ENCODE peak calls at places on chromosomes 4 and X, in five cellular contexts. One of them, this sample, is unnamed.

GRCh38 chrX:78747471-78747870 is at the start of gene LPAR4:
- DNase-seq in lower leg skin: no peak
- DNase-seq in fibroblast of lung: peak
- DNase-seq in right lobe of liver: no peak
- DNase-seq in MM.1S: no peak
- DNase-seq in this sample: no peak

GRCh38 chr4:158065176-158065575 is 107.6 kb downstream of the GASK1B start:
- DNase-seq in lower leg skin: no peak
- DNase-seq in fibroblast of lung: no peak
- DNase-seq in right lobe of liver: no peak
- DNase-seq in MM.1S: no peak
- DNase-seq in this sample: no peak

GRCh38 chr4:187664011-187664410 is 331.6 kb upstream of the ZFP42 start:
- DNase-seq in lower leg skin: no peak
- DNase-seq in fibroblast of lung: no peak
- DNase-seq in right lobe of liver: no peak
- DNase-seq in MM.1S: no peak
- DNase-seq in this sample: no peak

GRCh38 chr4:120725639-120726585 is 196.6 kb downstream of the PRDM5 start:
- DNase-seq in lower leg skin: no peak
- DNase-seq in fibroblast of lung: no peak
- DNase-seq in right lobe of liver: no peak
- DNase-seq in MM.1S: no peak
- DNase-seq in this sample: no peak

GRCh38 chr4:87092389-87093141 is 127.9 kb downstream of the KLHL8 start:
- DNase-seq in lower leg skin: peak
- DNase-seq in fibroblast of lung: peak
- DNase-seq in right lobe of liver: peak
- DNase-seq in MM.1S: no peak
- DNase-seq in this sample: no peak

GRCh38 chr4:75715105-75715799 is 9.1 kb upstream of the USO1 start:
- DNase-seq in lower leg skin: no peak
- DNase-seq in fibroblast of lung: peak
- DNase-seq in right lobe of liver: no peak
- DNase-seq in MM.1S: peak
- DNase-seq in this sample: no peak

GRCh38 chrX:426881-427280 is 40.2 kb upstream of the PPP2R3B start:
- DNase-seq in lower leg skin: no peak
- DNase-seq in fibroblast of lung: no peak
- DNase-seq in right lobe of liver: no peak
- DNase-seq in MM.1S: no peak
- DNase-seq in this sample: no peak

GRCh38 chr4:46123872-46124755 is at the start of gene GABRG1:
- DNase-seq in lower leg skin: peak
- DNase-seq in fibroblast of lung: no peak
- DNase-seq in right lobe of liver: no peak
- DNase-seq in MM.1S: no peak
- DNase-seq in this sample: no peak

GRCh38 chr4:174069848-174070330 is 213.6 kb downstream of the FBXO8 start:
- DNase-seq in lower leg skin: no peak
- DNase-seq in fibroblast of lung: peak
- DNase-seq in right lobe of liver: no peak
- DNase-seq in MM.1S: no peak
- DNase-seq in this sample: no peak

GRCh38 chrX:96436105-96436504 is 248.5 kb upstream of the DIAPH2 start:
- DNase-seq in lower leg skin: no peak
- DNase-seq in fibroblast of lung: peak
- DNase-seq in right lobe of liver: no peak
- DNase-seq in MM.1S: no peak
- DNase-seq in this sample: no peak

GRCh38 chr4:104969394-104970066 is 177.1 kb upstream of the TET2 start:
- DNase-seq in lower leg skin: no peak
- DNase-seq in fibroblast of lung: peak
- DNase-seq in right lobe of liver: no peak
- DNase-seq in MM.1S: no peak
- DNase-seq in this sample: no peak

GRCh38 chr4:39963656-39964055 is 14.1 kb downstream of the PDS5A start:
- DNase-seq in lower leg skin: peak
- DNase-seq in fibroblast of lung: no peak
- DNase-seq in right lobe of liver: no peak
- DNase-seq in MM.1S: no peak
- DNase-seq in this sample: no peak

GRCh38 chr4:37685726-37686372 is 327 bp downstream of the RELL1 start:
- DNase-seq in lower leg skin: no peak
- DNase-seq in fibroblast of lung: peak
- DNase-seq in right lobe of liver: no peak
- DNase-seq in MM.1S: peak
- DNase-seq in this sample: peak

GRCh38 chrX:151703487-151703886 is 8.2 kb downstream of the PRRG3 start:
- DNase-seq in lower leg skin: peak
- DNase-seq in fibroblast of lung: no peak
- DNase-seq in right lobe of liver: no peak
- DNase-seq in MM.1S: no peak
- DNase-seq in this sample: peak

GRCh38 chrX:262391-262909 is 18.7 kb upstream of the PLCXD1 start:
- DNase-seq in lower leg skin: peak
- DNase-seq in fibroblast of lung: no peak
- DNase-seq in right lobe of liver: peak
- DNase-seq in MM.1S: no peak
- DNase-seq in this sample: no peak

GRCh38 chrX:40449396-40449795 is 131.4 kb upstream of the ATP6AP2 start:
- DNase-seq in lower leg skin: no peak
- DNase-seq in fibroblast of lung: no peak
- DNase-seq in right lobe of liver: no peak
- DNase-seq in MM.1S: no peak
- DNase-seq in this sample: no peak

GRCh38 chrX:40157228-40158035 is 59.7 kb upstream of the BCOR start:
- DNase-seq in lower leg skin: no peak
- DNase-seq in fibroblast of lung: no peak
- DNase-seq in right lobe of liver: no peak
- DNase-seq in MM.1S: no peak
- DNase-seq in this sample: no peak

GRCh38 chr4:13656569-13656988 is 29.1 kb upstream of the BOD1L1 start:
- DNase-seq in lower leg skin: peak
- DNase-seq in fibroblast of lung: peak
- DNase-seq in right lobe of liver: peak
- DNase-seq in MM.1S: peak
- DNase-seq in this sample: peak

GRCh38 chrX:23483396-23483795 is 148.7 kb downstream of the PTCHD1 start:
- DNase-seq in lower leg skin: no peak
- DNase-seq in fibroblast of lung: no peak
- DNase-seq in right lobe of liver: no peak
- DNase-seq in MM.1S: no peak
- DNase-seq in this sample: no peak

GRCh38 chrX:80246273-80246672 is 174.0 kb upstream of the TENT5D start:
- DNase-seq in lower leg skin: no peak
- DNase-seq in fibroblast of lung: no peak
- DNase-seq in right lobe of liver: no peak
- DNase-seq in MM.1S: no peak
- DNase-seq in this sample: no peak

GRCh38 chrX:13491061-13491460 is 78.3 kb upstream of the EGFL6 start:
- DNase-seq in lower leg skin: no peak
- DNase-seq in fibroblast of lung: no peak
- DNase-seq in right lobe of liver: no peak
- DNase-seq in MM.1S: no peak
- DNase-seq in this sample: no peak

GRCh38 chr4:139630991-139631390 is 34.6 kb upstream of the MGST2 start:
- DNase-seq in lower leg skin: no peak
- DNase-seq in fibroblast of lung: no peak
- DNase-seq in right lobe of liver: no peak
- DNase-seq in MM.1S: no peak
- DNase-seq in this sample: no peak

GRCh38 chr4:73902038-73902637 is 32.9 kb downstream of the CXCL1 start:
- DNase-seq in lower leg skin: no peak
- DNase-seq in fibroblast of lung: no peak
- DNase-seq in right lobe of liver: no peak
- DNase-seq in MM.1S: no peak
- DNase-seq in this sample: no peak

GRCh38 chr4:8858188-8858924 is 13.3 kb downstream of the HMX1 start:
- DNase-seq in lower leg skin: no peak
- DNase-seq in fibroblast of lung: no peak
- DNase-seq in right lobe of liver: no peak
- DNase-seq in MM.1S: no peak
- DNase-seq in this sample: peak

GRCh38 chrX:87710580-87710979 is 193.0 kb downstream of the KLHL4 start:
- DNase-seq in lower leg skin: no peak
- DNase-seq in fibroblast of lung: no peak
- DNase-seq in right lobe of liver: no peak
- DNase-seq in MM.1S: no peak
- DNase-seq in this sample: no peak

GRCh38 chrX:97230948-97231347 is 347.2 kb downstream of the RPA4 start:
- DNase-seq in lower leg skin: no peak
- DNase-seq in fibroblast of lung: no peak
- DNase-seq in right lobe of liver: no peak
- DNase-seq in MM.1S: no peak
- DNase-seq in this sample: no peak

GRCh38 chr4:109702950-109703663 is at the start of gene CASP6:
- DNase-seq in lower leg skin: peak
- DNase-seq in fibroblast of lung: peak
- DNase-seq in right lobe of liver: peak
- DNase-seq in MM.1S: peak
- DNase-seq in this sample: peak

GRCh38 chr4:33494150-33494549 is 2750.2 kb downstream of the ARAP2 start:
- DNase-seq in lower leg skin: no peak
- DNase-seq in fibroblast of lung: peak
- DNase-seq in right lobe of liver: no peak
- DNase-seq in MM.1S: no peak
- DNase-seq in this sample: no peak

GRCh38 chrX:19563327-19563726 is 48.0 kb upstream of the MAP3K15 start:
- DNase-seq in lower leg skin: no peak
- DNase-seq in fibroblast of lung: no peak
- DNase-seq in right lobe of liver: no peak
- DNase-seq in MM.1S: no peak
- DNase-seq in this sample: no peak

GRCh38 chrX:110759785-110760184 is 35.8 kb downstream of the CHRDL1 start:
- DNase-seq in lower leg skin: no peak
- DNase-seq in fibroblast of lung: no peak
- DNase-seq in right lobe of liver: no peak
- DNase-seq in MM.1S: no peak
- DNase-seq in this sample: no peak

GRCh38 chr4:124753941-124754581 is 41.5 kb upstream of the ANKRD50 start:
- DNase-seq in lower leg skin: no peak
- DNase-seq in fibroblast of lung: peak
- DNase-seq in right lobe of liver: peak
- DNase-seq in MM.1S: no peak
- DNase-seq in this sample: no peak

GRCh38 chr4:19982556-19982955 is 269.1 kb upstream of the SLIT2 start:
- DNase-seq in lower leg skin: no peak
- DNase-seq in fibroblast of lung: peak
- DNase-seq in right lobe of liver: no peak
- DNase-seq in MM.1S: no peak
- DNase-seq in this sample: no peak

GRCh38 chr4:20463176-20463430 is 211.4 kb downstream of the SLIT2 start:
- DNase-seq in lower leg skin: no peak
- DNase-seq in fibroblast of lung: no peak
- DNase-seq in right lobe of liver: no peak
- DNase-seq in MM.1S: no peak
- DNase-seq in this sample: no peak

GRCh38 chr4:6320663-6321062 is 51.0 kb downstream of the WFS1 start:
- DNase-seq in lower leg skin: no peak
- DNase-seq in fibroblast of lung: no peak
- DNase-seq in right lobe of liver: no peak
- DNase-seq in MM.1S: no peak
- DNase-seq in this sample: no peak

This sample was measured in Right ventricle myocardium inferior.